ENCODE peak calls at places on chromosomes 3 and 15, in seven cellular contexts. One of them, this sample, is unnamed.

GRCh38 chr3:128584412-128585020 is 66.1 kb downstream of the RPN1 start:
- DNase-seq in progenitor cell of endocrine pancreas: peak
- DNase-seq in neural progenitor cell: peak
- DNase-seq in fibroblast of the aortic adventitia: peak
- DNase-seq in epithelial cell of esophagus: peak
- DNase-seq in RWPE1: peak
- DNase-seq in IMR-90: peak
- DNase-seq in this sample: peak

GRCh38 chr15:101049282-101049681 is 130.1 kb downstream of the LRRK1 start:
- DNase-seq in progenitor cell of endocrine pancreas: peak
- DNase-seq in neural progenitor cell: no peak
- DNase-seq in fibroblast of the aortic adventitia: no peak
- DNase-seq in epithelial cell of esophagus: no peak
- DNase-seq in RWPE1: no peak
- DNase-seq in IMR-90: no peak
- DNase-seq in this sample: peak

GRCh38 chr3:134332344-134332743 is 41.9 kb downstream of the AMOTL2 start:
- DNase-seq in progenitor cell of endocrine pancreas: no peak
- DNase-seq in neural progenitor cell: no peak
- DNase-seq in fibroblast of the aortic adventitia: no peak
- DNase-seq in epithelial cell of esophagus: no peak
- DNase-seq in RWPE1: peak
- DNase-seq in IMR-90: no peak
- DNase-seq in this sample: no peak

GRCh38 chr3:170425491-170426239 is 7.0 kb downstream of the CLDN11 start:
- DNase-seq in progenitor cell of endocrine pancreas: peak
- DNase-seq in neural progenitor cell: peak
- DNase-seq in fibroblast of the aortic adventitia: no peak
- DNase-seq in epithelial cell of esophagus: no peak
- DNase-seq in RWPE1: no peak
- DNase-seq in IMR-90: no peak
- DNase-seq in this sample: no peak

GRCh38 chr3:129343643-129344360 is 65.1 kb downstream of the HMCES start:
- DNase-seq in progenitor cell of endocrine pancreas: peak
- DNase-seq in neural progenitor cell: peak
- DNase-seq in fibroblast of the aortic adventitia: peak
- DNase-seq in epithelial cell of esophagus: peak
- DNase-seq in RWPE1: no peak
- DNase-seq in IMR-90: no peak
- DNase-seq in this sample: peak

GRCh38 chr3:151866711-151867410 is 6.6 kb upstream of the SUCNR1 start:
- DNase-seq in progenitor cell of endocrine pancreas: no peak
- DNase-seq in neural progenitor cell: no peak
- DNase-seq in fibroblast of the aortic adventitia: no peak
- DNase-seq in epithelial cell of esophagus: no peak
- DNase-seq in RWPE1: no peak
- DNase-seq in IMR-90: no peak
- DNase-seq in this sample: no peak

GRCh38 chr3:84666468-84666867 is 292.3 kb upstream of the CADM2 start:
- DNase-seq in progenitor cell of endocrine pancreas: no peak
- DNase-seq in neural progenitor cell: no peak
- DNase-seq in fibroblast of the aortic adventitia: no peak
- DNase-seq in epithelial cell of esophagus: no peak
- DNase-seq in RWPE1: no peak
- DNase-seq in IMR-90: no peak
- DNase-seq in this sample: no peak

GRCh38 chr3:9183011-9183410 is 66.4 kb downstream of the SRGAP3 start:
- DNase-seq in progenitor cell of endocrine pancreas: no peak
- DNase-seq in neural progenitor cell: no peak
- DNase-seq in fibroblast of the aortic adventitia: no peak
- DNase-seq in epithelial cell of esophagus: no peak
- DNase-seq in RWPE1: no peak
- DNase-seq in IMR-90: no peak
- DNase-seq in this sample: no peak

GRCh38 chr3:102378216-102378615 is 56.6 kb upstream of the ZPLD1 start:
- DNase-seq in progenitor cell of endocrine pancreas: no peak
- DNase-seq in neural progenitor cell: no peak
- DNase-seq in fibroblast of the aortic adventitia: no peak
- DNase-seq in epithelial cell of esophagus: peak
- DNase-seq in RWPE1: peak
- DNase-seq in IMR-90: no peak
- DNase-seq in this sample: no peak

GRCh38 chr15:70504305-70504951 is 258.9 kb downstream of the UACA start:
- DNase-seq in progenitor cell of endocrine pancreas: no peak
- DNase-seq in neural progenitor cell: no peak
- DNase-seq in fibroblast of the aortic adventitia: peak
- DNase-seq in epithelial cell of esophagus: peak
- DNase-seq in RWPE1: no peak
- DNase-seq in IMR-90: peak
- DNase-seq in this sample: no peak

GRCh38 chr15:45454825-45455224 is 67.7 kb downstream of the SLC30A4 start:
- DNase-seq in progenitor cell of endocrine pancreas: no peak
- DNase-seq in neural progenitor cell: no peak
- DNase-seq in fibroblast of the aortic adventitia: peak
- DNase-seq in epithelial cell of esophagus: peak
- DNase-seq in RWPE1: peak
- DNase-seq in IMR-90: peak
- DNase-seq in this sample: no peak

GRCh38 chr3:152656207-152657001 is 178.5 kb upstream of the P2RY1 start:
- DNase-seq in progenitor cell of endocrine pancreas: no peak
- DNase-seq in neural progenitor cell: peak
- DNase-seq in fibroblast of the aortic adventitia: no peak
- DNase-seq in epithelial cell of esophagus: no peak
- DNase-seq in RWPE1: no peak
- DNase-seq in IMR-90: no peak
- DNase-seq in this sample: no peak

GRCh38 chr3:19436746-19437145 is 288.4 kb downstream of the KCNH8 start:
- DNase-seq in progenitor cell of endocrine pancreas: no peak
- DNase-seq in neural progenitor cell: no peak
- DNase-seq in fibroblast of the aortic adventitia: no peak
- DNase-seq in epithelial cell of esophagus: no peak
- DNase-seq in RWPE1: no peak
- DNase-seq in IMR-90: no peak
- DNase-seq in this sample: no peak

GRCh38 chr3:49329201-49329600 is 10.7 kb downstream of the USP4 start:
- DNase-seq in progenitor cell of endocrine pancreas: no peak
- DNase-seq in neural progenitor cell: no peak
- DNase-seq in fibroblast of the aortic adventitia: no peak
- DNase-seq in epithelial cell of esophagus: peak
- DNase-seq in RWPE1: no peak
- DNase-seq in IMR-90: peak
- DNase-seq in this sample: no peak

GRCh38 chr3:182235504-182235903 is 523.8 kb downstream of the SOX2 start:
- DNase-seq in progenitor cell of endocrine pancreas: no peak
- DNase-seq in neural progenitor cell: no peak
- DNase-seq in fibroblast of the aortic adventitia: no peak
- DNase-seq in epithelial cell of esophagus: no peak
- DNase-seq in RWPE1: no peak
- DNase-seq in IMR-90: no peak
- DNase-seq in this sample: no peak

GRCh38 chr3:535566-536416 is 339.2 kb downstream of the CHL1 start:
- DNase-seq in progenitor cell of endocrine pancreas: peak
- DNase-seq in neural progenitor cell: peak
- DNase-seq in fibroblast of the aortic adventitia: peak
- DNase-seq in epithelial cell of esophagus: peak
- DNase-seq in RWPE1: no peak
- DNase-seq in IMR-90: peak
- DNase-seq in this sample: peak

GRCh38 chr15:101388046-101388445 is 93.0 kb upstream of the SNRPA1 start:
- DNase-seq in progenitor cell of endocrine pancreas: no peak
- DNase-seq in neural progenitor cell: no peak
- DNase-seq in fibroblast of the aortic adventitia: no peak
- DNase-seq in epithelial cell of esophagus: no peak
- DNase-seq in RWPE1: no peak
- DNase-seq in IMR-90: no peak
- DNase-seq in this sample: no peak

GRCh38 chr3:145898487-145898886 is 262.5 kb downstream of the PLOD2 start:
- DNase-seq in progenitor cell of endocrine pancreas: no peak
- DNase-seq in neural progenitor cell: no peak
- DNase-seq in fibroblast of the aortic adventitia: peak
- DNase-seq in epithelial cell of esophagus: no peak
- DNase-seq in RWPE1: no peak
- DNase-seq in IMR-90: no peak
- DNase-seq in this sample: no peak

GRCh38 chr3:178823556-178824229 is 247.9 kb downstream of the ZMAT3 start:
- DNase-seq in progenitor cell of endocrine pancreas: no peak
- DNase-seq in neural progenitor cell: no peak
- DNase-seq in fibroblast of the aortic adventitia: no peak
- DNase-seq in epithelial cell of esophagus: no peak
- DNase-seq in RWPE1: no peak
- DNase-seq in IMR-90: no peak
- DNase-seq in this sample: no peak

GRCh38 chr3:122677261-122677660 is 3.4 kb upstream of the PARP14 start:
- DNase-seq in progenitor cell of endocrine pancreas: no peak
- DNase-seq in neural progenitor cell: no peak
- DNase-seq in fibroblast of the aortic adventitia: no peak
- DNase-seq in epithelial cell of esophagus: peak
- DNase-seq in RWPE1: no peak
- DNase-seq in IMR-90: no peak
- DNase-seq in this sample: no peak

GRCh38 chr3:125443923-125444322 is 68.8 kb upstream of the ZNF148 start:
- DNase-seq in progenitor cell of endocrine pancreas: no peak
- DNase-seq in neural progenitor cell: no peak
- DNase-seq in fibroblast of the aortic adventitia: peak
- DNase-seq in epithelial cell of esophagus: peak
- DNase-seq in RWPE1: peak
- DNase-seq in IMR-90: peak
- DNase-seq in this sample: no peak

DNA sequence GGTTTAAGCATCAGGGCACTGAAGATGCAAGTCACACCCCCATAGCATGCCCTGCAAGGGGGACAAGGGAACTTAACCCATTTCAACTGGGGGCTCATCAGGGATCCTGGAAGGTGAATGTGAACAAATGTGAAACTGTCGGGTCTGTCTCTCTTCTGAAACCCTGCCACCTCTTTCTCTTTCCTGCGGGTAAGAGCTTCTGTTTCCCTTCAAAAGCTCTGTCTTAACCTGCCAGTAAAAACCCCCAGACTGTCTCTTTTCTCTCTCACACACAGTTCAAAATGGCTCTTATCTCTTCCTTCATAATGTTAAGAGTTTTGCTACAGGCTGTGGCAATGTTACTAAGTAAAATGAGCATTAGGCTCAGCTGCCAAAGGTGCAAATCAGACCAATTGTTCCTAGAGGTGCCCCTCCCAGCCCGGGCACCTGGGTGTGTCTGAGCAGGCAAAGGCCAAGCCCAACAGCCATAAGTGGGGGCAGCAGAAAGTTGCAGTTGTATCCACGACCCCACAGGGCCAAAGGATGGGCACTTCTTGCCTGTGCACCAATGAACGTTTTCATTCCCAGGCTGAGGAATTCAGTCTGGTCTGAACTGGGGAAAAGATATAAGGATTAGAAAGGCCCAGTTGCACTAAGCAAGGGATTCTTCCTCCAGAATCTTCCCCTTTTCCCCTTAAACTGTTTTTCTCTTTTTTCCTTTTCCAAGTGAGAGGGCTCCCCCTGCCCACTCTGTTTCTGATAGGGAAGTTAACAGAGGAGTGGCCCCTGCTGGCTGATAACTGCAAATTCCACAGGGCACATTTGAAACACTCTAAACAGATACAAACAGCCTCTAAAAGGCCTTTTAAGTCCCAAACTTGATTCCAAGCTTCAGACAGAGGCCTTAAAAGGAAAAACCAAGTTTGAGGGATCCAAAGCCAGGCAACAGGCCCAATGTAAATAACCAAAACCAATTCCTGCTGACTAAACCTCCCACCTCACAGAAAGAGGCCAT is 113.8 kb upstream of the EPHA6 start:
- DNase-seq in progenitor cell of endocrine pancreas: no peak
- DNase-seq in neural progenitor cell: peak
- DNase-seq in fibroblast of the aortic adventitia: no peak
- DNase-seq in epithelial cell of esophagus: peak
- DNase-seq in RWPE1: no peak
- DNase-seq in IMR-90: no peak
- DNase-seq in this sample: no peak
- TF ChIP-seq CTCF in progenitor cell of endocrine pancreas: peak
- TF ChIP-seq CTCF in neural progenitor cell: peak
- TF ChIP-seq CTCF in fibroblast of the aortic adventitia: no peak
- TF ChIP-seq CTCF in epithelial cell of esophagus: peak
- TF ChIP-seq CTCF in RWPE1: no peak
- TF ChIP-seq CTCF in IMR-90: no peak
- TF ChIP-seq CTCF in this sample: peak

GRCh38 chr3:47850062-47850802 is 47.3 kb downstream of the DHX30 start:
- DNase-seq in progenitor cell of endocrine pancreas: no peak
- DNase-seq in neural progenitor cell: peak
- DNase-seq in fibroblast of the aortic adventitia: peak
- DNase-seq in epithelial cell of esophagus: peak
- DNase-seq in RWPE1: no peak
- DNase-seq in IMR-90: peak
- DNase-seq in this sample: no peak
- TF ChIP-seq CTCF in progenitor cell of endocrine pancreas: peak
- TF ChIP-seq CTCF in neural progenitor cell: peak
- TF ChIP-seq CTCF in fibroblast of the aortic adventitia: peak
- TF ChIP-seq CTCF in epithelial cell of esophagus: peak
- TF ChIP-seq CTCF in RWPE1: peak
- TF ChIP-seq CTCF in IMR-90: peak
- TF ChIP-seq CTCF in this sample: peak

DNA sequence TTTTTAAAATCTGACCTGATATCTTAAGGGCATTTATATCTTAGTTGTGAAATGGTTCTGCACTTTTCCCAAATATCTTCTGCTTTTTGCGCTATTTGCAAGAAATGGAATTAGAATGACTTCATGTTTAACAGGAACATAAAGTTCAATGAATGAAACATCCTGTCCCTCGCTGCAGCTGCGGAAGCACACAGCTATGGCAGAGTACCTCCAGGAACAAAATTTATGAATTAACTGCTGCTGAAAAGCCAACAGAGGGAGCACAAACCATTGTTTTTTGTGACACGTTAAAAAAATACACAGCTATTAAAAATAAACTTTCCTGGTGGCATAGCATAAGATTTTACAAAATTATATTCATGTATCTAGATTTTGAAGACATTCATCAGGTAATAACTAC is 404.4 kb upstream of the MDFIC2 start:
- DNase-seq in progenitor cell of endocrine pancreas: no peak
- DNase-seq in neural progenitor cell: no peak
- DNase-seq in fibroblast of the aortic adventitia: peak
- DNase-seq in epithelial cell of esophagus: peak
- DNase-seq in RWPE1: no peak
- DNase-seq in IMR-90: peak
- DNase-seq in this sample: no peak
- TF ChIP-seq CTCF in progenitor cell of endocrine pancreas: no peak
- TF ChIP-seq CTCF in neural progenitor cell: no peak
- TF ChIP-seq CTCF in fibroblast of the aortic adventitia: peak
- TF ChIP-seq CTCF in epithelial cell of esophagus: peak
- TF ChIP-seq CTCF in RWPE1: peak
- TF ChIP-seq CTCF in IMR-90: peak
- TF ChIP-seq CTCF in this sample: no peak

GRCh38 chr3:28334552-28334951 is 14.0 kb upstream of the ZCWPW2 start:
- DNase-seq in progenitor cell of endocrine pancreas: no peak
- DNase-seq in neural progenitor cell: no peak
- DNase-seq in fibroblast of the aortic adventitia: peak
- DNase-seq in epithelial cell of esophagus: no peak
- DNase-seq in RWPE1: no peak
- DNase-seq in IMR-90: peak
- DNase-seq in this sample: no peak
- TF ChIP-seq CTCF in progenitor cell of endocrine pancreas: peak
- TF ChIP-seq CTCF in neural progenitor cell: peak
- TF ChIP-seq CTCF in fibroblast of the aortic adventitia: peak
- TF ChIP-seq CTCF in epithelial cell of esophagus: no peak
- TF ChIP-seq CTCF in RWPE1: peak
- TF ChIP-seq CTCF in IMR-90: peak
- TF ChIP-seq CTCF in this sample: no peak

GRCh38 chr3:39727415-39727814 is 82.0 kb upstream of the MYRIP start:
- DNase-seq in progenitor cell of endocrine pancreas: no peak
- DNase-seq in neural progenitor cell: peak
- DNase-seq in fibroblast of the aortic adventitia: no peak
- DNase-seq in epithelial cell of esophagus: no peak
- DNase-seq in RWPE1: no peak
- DNase-seq in IMR-90: no peak
- DNase-seq in this sample: no peak
- TF ChIP-seq CTCF in progenitor cell of endocrine pancreas: no peak
- TF ChIP-seq CTCF in neural progenitor cell: peak
- TF ChIP-seq CTCF in fibroblast of the aortic adventitia: no peak
- TF ChIP-seq CTCF in epithelial cell of esophagus: peak
- TF ChIP-seq CTCF in RWPE1: no peak
- TF ChIP-seq CTCF in IMR-90: no peak
- TF ChIP-seq CTCF in this sample: no peak

This sample was measured in glutamatergic neuron.